ENCODE peak calls at places on chromosomes 13 and 19, in nine cellular contexts. M is aorta; E is effector memory CD4-positive, alpha-beta T cell; C is foreskin keratinocyte; T is CD4-positive, alpha-beta memory T cell; V is uterus; L is AG04450; O is neural progenitor cell; H is sigmoid colon. P is an unnamed sample.

GRCh38 chr19:49912965-49913685 is 15.9 kb upstream of the ATF5 start:
- DNase-seq in M (peak), E (no peak), C (no peak), T (no peak), V (no peak), L (no peak), O (no peak), H (no peak), P (no peak)

GRCh38 chr19:1125601-1126533 is 22.1 kb downstream of the GPX4 start:
- DNase-seq in M (peak), E (no peak), C (no peak), T (no peak), V (no peak), L (no peak), O (no peak), H (no peak), P (no peak)

GRCh38 chr13:106121173-106121754 is 414.2 kb downstream of the EFNB2 start:
- DNase-seq in M (no peak), E (no peak), C (no peak), T (no peak), V (no peak), L (no peak), O (no peak), H (no peak), P (no peak)

GRCh38 chr19:16368385-16369305 is 44.0 kb downstream of the KLF2 start:
- DNase-seq in M (peak), E (peak), C (no peak), T (peak), V (no peak), L (no peak), O (no peak), H (peak), P (peak)

GRCh38 chr13:26941345-26942174 is 181.0 kb upstream of the GPR12 start:
- DNase-seq in M (no peak), E (no peak), C (peak), T (no peak), V (no peak), L (peak), O (no peak), H (no peak), P (no peak)

GRCh38 chr19:4580021-4580901 is 20.8 kb upstream of the SEMA6B start:
- DNase-seq in M (no peak), E (no peak), C (no peak), T (no peak), V (no peak), L (no peak), O (peak), H (no peak), P (no peak)

GRCh38 chr13:64314286-64314685 is 2898.6 kb upstream of the PCDH20 start:
- DNase-seq in M (no peak), E (no peak), C (no peak), T (no peak), V (no peak), L (peak), O (no peak), H (no peak), P (no peak)

GRCh38 chr13:28536371-28536770 is 41.4 kb upstream of the FLT1 start:
- DNase-seq in M (no peak), E (no peak), C (no peak), T (no peak), V (no peak), L (no peak), O (no peak), H (no peak), P (no peak)

GRCh38 chr19:480016-480855 is 16.1 kb upstream of the MADCAM1 start:
- DNase-seq in M (peak), E (no peak), C (no peak), T (peak), V (peak), L (no peak), O (peak), H (peak), P (peak)

GRCh38 chr19:38003427-38004099 is 96.6 kb downstream of the SIPA1L3 start:
- DNase-seq in M (peak), E (no peak), C (peak), T (no peak), V (peak), L (peak), O (peak), H (peak), P (peak)

GRCh38 chr13:46687810-46688209 is 109.2 kb downstream of the ESD start:
- DNase-seq in M (no peak), E (no peak), C (peak), T (no peak), V (no peak), L (no peak), O (no peak), H (no peak), P (no peak)

GRCh38 chr13:111302045-111302722 is 18.3 kb upstream of the TEX29 start:
- DNase-seq in M (no peak), E (no peak), C (no peak), T (no peak), V (no peak), L (no peak), O (no peak), H (no peak), P (no peak)

GRCh38 chr19:13396256-13397080 is 109.8 kb downstream of the CACNA1A start:
- DNase-seq in M (peak), E (no peak), C (no peak), T (no peak), V (peak), L (peak), O (peak), H (peak), P (peak)

GRCh38 chr19:4327252-4327876 is 11.3 kb downstream of the STAP2 start:
- DNase-seq in M (peak), E (peak), C (no peak), T (peak), V (peak), L (no peak), O (peak), H (peak), P (peak)

GRCh38 chr13:24203726-24204295 is 43.3 kb downstream of the SPATA13 start:
- DNase-seq in M (no peak), E (no peak), C (no peak), T (no peak), V (no peak), L (no peak), O (no peak), H (no peak), P (no peak)

GRCh38 chr19:18053571-18054219 is 33.0 kb downstream of the IL12RB1 start:
- DNase-seq in M (peak), E (no peak), C (peak), T (no peak), V (no peak), L (no peak), O (no peak), H (no peak), P (no peak)

GRCh38 chr19:8580710-8581281 is 3.6 kb upstream of the MYO1F start:
- DNase-seq in M (peak), E (peak), C (no peak), T (peak), V (peak), L (no peak), O (peak), H (peak), P (peak)

GRCh38 chr19:29831041-29831548 is 19.3 kb downstream of the CCNE1 start:
- DNase-seq in M (no peak), E (peak), C (peak), T (peak), V (no peak), L (no peak), O (no peak), H (no peak), P (no peak)

DNA sequence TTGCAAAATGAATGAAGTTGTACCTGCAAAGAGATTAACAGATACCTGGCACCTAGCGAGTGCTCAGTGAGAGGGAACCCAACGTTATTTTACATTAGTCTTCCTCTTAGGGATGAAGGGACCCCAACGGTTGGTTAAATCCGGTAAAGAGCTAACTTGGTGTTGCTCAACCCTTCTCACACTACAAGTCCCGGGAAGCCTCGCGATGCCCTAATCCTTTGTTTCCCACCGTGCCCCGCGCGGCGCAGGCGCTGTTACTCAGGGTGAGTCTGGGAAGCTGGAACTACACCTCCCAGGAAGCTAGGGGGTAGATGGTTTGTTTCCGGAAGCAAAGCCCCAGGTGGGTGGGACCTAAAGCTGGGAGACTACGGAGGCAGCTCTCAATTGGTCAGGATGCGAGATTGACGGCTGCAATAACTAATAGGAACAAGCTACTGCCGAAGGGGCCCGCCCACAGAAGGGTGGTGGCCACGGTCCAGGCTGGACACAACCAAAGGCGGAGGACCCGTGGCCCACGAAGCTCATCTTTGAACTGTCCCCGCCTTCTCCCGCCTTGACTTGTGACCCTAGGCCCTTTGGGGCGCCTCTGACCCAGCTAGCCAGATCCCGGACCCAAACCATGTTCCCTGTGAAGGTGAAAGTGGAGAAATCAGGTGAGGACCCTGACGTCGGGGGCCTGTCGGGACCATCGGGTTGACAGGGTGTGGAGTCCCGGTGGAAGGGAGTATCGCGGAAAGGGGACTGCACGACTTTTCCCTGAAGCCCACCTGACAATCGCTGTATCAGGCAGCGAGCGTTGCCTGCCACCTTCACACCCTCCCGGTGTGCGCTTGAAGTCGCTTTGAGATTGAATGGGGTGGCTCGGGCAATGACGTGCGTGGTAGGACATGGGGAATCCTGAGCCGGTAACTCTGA is at the start of gene LIN37:
- DNase-seq in M (peak), E (peak), C (peak), T (peak), V (peak), L (peak), O (peak), H (peak), P (peak)
- H3K27ac ChIP-seq in M (no peak), E (peak), C (peak), T (peak), V (peak), L (peak), O (no peak), H (peak), P (peak)

DNA sequence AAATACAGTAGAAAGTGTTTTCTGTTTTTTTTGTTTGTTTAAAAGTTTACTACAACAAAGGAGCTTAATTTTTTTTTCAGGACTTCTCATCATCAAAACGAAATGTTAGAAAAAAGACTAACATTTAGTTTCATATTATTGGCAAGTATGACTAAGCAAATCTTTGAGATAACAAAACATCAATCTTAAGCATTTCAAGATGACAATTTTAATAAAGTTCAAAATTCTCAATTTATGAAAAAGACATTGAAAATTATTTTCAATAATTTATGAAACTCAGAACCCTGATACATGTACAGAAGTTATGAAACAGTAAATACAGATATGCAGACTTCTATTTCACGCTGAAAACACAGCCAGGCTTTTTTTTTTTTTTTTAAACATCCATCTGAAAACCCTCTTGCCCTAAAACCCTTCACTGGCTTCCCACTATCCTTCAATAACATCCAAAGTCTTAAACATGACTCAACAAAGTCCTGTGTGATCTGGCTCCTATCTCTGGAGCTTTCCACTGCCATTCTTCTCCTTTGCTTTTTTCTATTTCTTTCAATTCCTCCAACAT is 3.9 kb downstream of the RBM26 start:
- DNase-seq in M (no peak), E (no peak), C (no peak), T (no peak), V (no peak), L (no peak), O (no peak), H (no peak), P (no peak)
- H3K27ac ChIP-seq in M (no peak), E (no peak), C (no peak), T (peak), V (peak), L (no peak), O (peak), H (no peak), P (no peak)

GRCh38 chr13:108681986-108682562 is 52.7 kb downstream of the MYO16 start:
- DNase-seq in M (no peak), E (no peak), C (no peak), T (no peak), V (no peak), L (no peak), O (no peak), H (no peak), P (no peak)
- H3K27ac ChIP-seq in M (no peak), E (no peak), C (no peak), T (no peak), V (no peak), L (no peak), O (no peak), H (no peak), P (no peak)

GRCh38 chr13:39186205-39186880 is 148.1 kb downstream of the NHLRC3 start:
- DNase-seq in M (no peak), E (no peak), C (no peak), T (no peak), V (peak), L (no peak), O (no peak), H (no peak), P (no peak)
- H3K27ac ChIP-seq in M (no peak), E (no peak), C (no peak), T (no peak), V (peak), L (no peak), O (no peak), H (no peak), P (no peak)

GRCh38 chr13:45332831-45333219 is 8.2 kb downstream of the TPT1 start:
- DNase-seq in M (no peak), E (no peak), C (no peak), T (no peak), V (no peak), L (no peak), O (no peak), H (no peak), P (no peak)
- H3K27ac ChIP-seq in M (no peak), E (no peak), C (no peak), T (no peak), V (no peak), L (no peak), O (peak), H (no peak), P (no peak)

GRCh38 chr13:30112602-30113435 is 194.5 kb downstream of the KATNAL1 start:
- DNase-seq in M (peak), E (peak), C (peak), T (peak), V (peak), L (peak), O (peak), H (peak), P (peak)
- H3K27ac ChIP-seq in M (no peak), E (no peak), C (no peak), T (no peak), V (peak), L (no peak), O (no peak), H (peak), P (no peak)

P was measured in caudate nucleus.